ENCODE peak calls at places on chromosomes 13 and 19, in nine cellular contexts. One of them, this sample, is unnamed.

GRCh38 chr13:42876810-42877550 is 95.6 kb downstream of the FAM216B start:
- DNase-seq in fibroblast of pulmonary artery: peak
- DNase-seq in colonic mucosa: no peak
- DNase-seq in CD8-positive, alpha-beta memory T cell: no peak
- DNase-seq in astrocyte of the cerebellum: no peak
- DNase-seq in right lobe of liver: no peak
- DNase-seq in suprapubic skin: no peak
- DNase-seq in heart left ventricle: no peak
- DNase-seq in pancreas: no peak
- DNase-seq in this sample: peak

GRCh38 chr13:96998071-96998470 is 3.8 kb upstream of the OXGR1 start:
- DNase-seq in fibroblast of pulmonary artery: no peak
- DNase-seq in heart left ventricle: no peak
- DNase-seq in astrocyte of the cerebellum: no peak
- DNase-seq in colonic mucosa: no peak
- DNase-seq in CD8-positive, alpha-beta memory T cell: no peak
- DNase-seq in suprapubic skin: no peak
- DNase-seq in pancreas: no peak
- DNase-seq in right lobe of liver: no peak
- DNase-seq in this sample: no peak

GRCh38 chr19:16164222-16164890 is 9.0 kb downstream of the CIB3 start:
- DNase-seq in fibroblast of pulmonary artery: no peak
- DNase-seq in pancreas: no peak
- DNase-seq in suprapubic skin: no peak
- DNase-seq in heart left ventricle: no peak
- DNase-seq in astrocyte of the cerebellum: no peak
- DNase-seq in right lobe of liver: peak
- DNase-seq in colonic mucosa: no peak
- DNase-seq in CD8-positive, alpha-beta memory T cell: no peak
- DNase-seq in this sample: no peak

GRCh38 chr19:38255759-38256052 is 468 bp downstream of the PPP1R14A start:
- DNase-seq in CD8-positive, alpha-beta memory T cell: no peak
- DNase-seq in colonic mucosa: peak
- DNase-seq in astrocyte of the cerebellum: no peak
- DNase-seq in pancreas: no peak
- DNase-seq in right lobe of liver: no peak
- DNase-seq in suprapubic skin: no peak
- DNase-seq in fibroblast of pulmonary artery: no peak
- DNase-seq in heart left ventricle: peak
- DNase-seq in this sample: no peak

GRCh38 chr13:79445968-79446645 is 34.8 kb upstream of the NDFIP2 start:
- DNase-seq in right lobe of liver: no peak
- DNase-seq in suprapubic skin: no peak
- DNase-seq in heart left ventricle: no peak
- DNase-seq in pancreas: no peak
- DNase-seq in fibroblast of pulmonary artery: no peak
- DNase-seq in colonic mucosa: no peak
- DNase-seq in CD8-positive, alpha-beta memory T cell: no peak
- DNase-seq in astrocyte of the cerebellum: no peak
- DNase-seq in this sample: no peak

GRCh38 chr13:30868806-30869470 is 37.1 kb upstream of the MEDAG start:
- DNase-seq in suprapubic skin: no peak
- DNase-seq in fibroblast of pulmonary artery: no peak
- DNase-seq in heart left ventricle: no peak
- DNase-seq in astrocyte of the cerebellum: no peak
- DNase-seq in pancreas: no peak
- DNase-seq in right lobe of liver: no peak
- DNase-seq in colonic mucosa: no peak
- DNase-seq in CD8-positive, alpha-beta memory T cell: no peak
- DNase-seq in this sample: no peak

GRCh38 chr13:50387124-50387581 is 371.9 kb downstream of the KCNRG start:
- DNase-seq in heart left ventricle: peak
- DNase-seq in astrocyte of the cerebellum: no peak
- DNase-seq in pancreas: peak
- DNase-seq in fibroblast of pulmonary artery: peak
- DNase-seq in CD8-positive, alpha-beta memory T cell: peak
- DNase-seq in right lobe of liver: peak
- DNase-seq in colonic mucosa: peak
- DNase-seq in suprapubic skin: no peak
- DNase-seq in this sample: peak

GRCh38 chr19:2426661-2427322 is 594 bp downstream of the TIMM13 start:
- DNase-seq in right lobe of liver: peak
- DNase-seq in astrocyte of the cerebellum: no peak
- DNase-seq in colonic mucosa: peak
- DNase-seq in heart left ventricle: peak
- DNase-seq in suprapubic skin: no peak
- DNase-seq in fibroblast of pulmonary artery: peak
- DNase-seq in pancreas: peak
- DNase-seq in CD8-positive, alpha-beta memory T cell: no peak
- DNase-seq in this sample: peak

GRCh38 chr19:719636-720377 is 11.1 kb downstream of the PALM start:
- DNase-seq in heart left ventricle: no peak
- DNase-seq in right lobe of liver: no peak
- DNase-seq in suprapubic skin: no peak
- DNase-seq in fibroblast of pulmonary artery: no peak
- DNase-seq in colonic mucosa: no peak
- DNase-seq in CD8-positive, alpha-beta memory T cell: no peak
- DNase-seq in astrocyte of the cerebellum: no peak
- DNase-seq in pancreas: no peak
- DNase-seq in this sample: no peak

GRCh38 chr13:30576528-30576927 is 41.2 kb upstream of the USPL1 start:
- DNase-seq in astrocyte of the cerebellum: no peak
- DNase-seq in pancreas: no peak
- DNase-seq in heart left ventricle: peak
- DNase-seq in colonic mucosa: no peak
- DNase-seq in suprapubic skin: no peak
- DNase-seq in CD8-positive, alpha-beta memory T cell: peak
- DNase-seq in fibroblast of pulmonary artery: peak
- DNase-seq in right lobe of liver: peak
- DNase-seq in this sample: peak

GRCh38 chr19:6132482-6132881 is 3.0 kb upstream of the ACSBG2 start:
- DNase-seq in CD8-positive, alpha-beta memory T cell: no peak
- DNase-seq in suprapubic skin: no peak
- DNase-seq in colonic mucosa: no peak
- DNase-seq in fibroblast of pulmonary artery: no peak
- DNase-seq in astrocyte of the cerebellum: no peak
- DNase-seq in right lobe of liver: no peak
- DNase-seq in pancreas: no peak
- DNase-seq in heart left ventricle: no peak
- DNase-seq in this sample: no peak

DNA sequence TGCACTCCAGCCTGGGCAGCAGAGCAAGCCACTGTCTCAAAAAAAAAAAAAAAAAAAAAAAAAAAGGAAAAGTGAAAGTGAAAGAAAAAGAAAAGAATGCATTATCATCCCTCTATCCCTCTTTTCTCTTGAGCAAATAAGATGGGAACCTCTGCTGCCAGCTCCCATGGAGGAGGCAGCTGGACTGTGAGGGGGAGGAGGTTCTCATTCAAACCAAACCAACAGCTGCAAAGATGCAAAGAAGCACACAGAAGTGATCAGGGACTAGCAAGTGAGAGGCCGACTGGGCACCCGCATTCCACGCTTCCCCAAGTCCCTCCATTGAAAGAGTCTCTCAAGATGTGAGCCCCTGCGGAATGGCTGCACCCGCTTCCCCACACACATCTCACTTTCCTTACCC is 63.5 kb downstream of the TSHZ3 start:
- DNase-seq in fibroblast of pulmonary artery: peak
- DNase-seq in astrocyte of the cerebellum: peak
- DNase-seq in suprapubic skin: no peak
- DNase-seq in pancreas: no peak
- DNase-seq in heart left ventricle: no peak
- DNase-seq in CD8-positive, alpha-beta memory T cell: no peak
- DNase-seq in colonic mucosa: no peak
- DNase-seq in right lobe of liver: no peak
- DNase-seq in this sample: no peak
- H3K4me3 ChIP-seq in fibroblast of pulmonary artery: peak
- H3K4me3 ChIP-seq in astrocyte of the cerebellum: no peak
- H3K4me3 ChIP-seq in suprapubic skin: peak
- H3K4me3 ChIP-seq in pancreas: no peak
- H3K4me3 ChIP-seq in heart left ventricle: no peak
- H3K4me3 ChIP-seq in CD8-positive, alpha-beta memory T cell: no peak
- H3K4me3 ChIP-seq in colonic mucosa: no peak
- H3K4me3 ChIP-seq in right lobe of liver: no peak
- H3K4me3 ChIP-seq in this sample: no peak

GRCh38 chr19:11942843-11943108 is 17.9 kb downstream of the ZNF700 start:
- DNase-seq in suprapubic skin: no peak
- DNase-seq in right lobe of liver: no peak
- DNase-seq in astrocyte of the cerebellum: no peak
- DNase-seq in colonic mucosa: no peak
- DNase-seq in CD8-positive, alpha-beta memory T cell: no peak
- DNase-seq in pancreas: no peak
- DNase-seq in fibroblast of pulmonary artery: no peak
- DNase-seq in heart left ventricle: no peak
- DNase-seq in this sample: no peak
- H3K4me3 ChIP-seq in suprapubic skin: no peak
- H3K4me3 ChIP-seq in right lobe of liver: no peak
- H3K4me3 ChIP-seq in astrocyte of the cerebellum: no peak
- H3K4me3 ChIP-seq in colonic mucosa: no peak
- H3K4me3 ChIP-seq in CD8-positive, alpha-beta memory T cell: no peak
- H3K4me3 ChIP-seq in pancreas: no peak
- H3K4me3 ChIP-seq in fibroblast of pulmonary artery: no peak
- H3K4me3 ChIP-seq in heart left ventricle: no peak
- H3K4me3 ChIP-seq in this sample: no peak

GRCh38 chr19:13053238-13053637 is 49.4 kb downstream of the LYL1 start:
- DNase-seq in CD8-positive, alpha-beta memory T cell: no peak
- DNase-seq in fibroblast of pulmonary artery: peak
- DNase-seq in astrocyte of the cerebellum: no peak
- DNase-seq in suprapubic skin: no peak
- DNase-seq in colonic mucosa: no peak
- DNase-seq in heart left ventricle: no peak
- DNase-seq in right lobe of liver: no peak
- DNase-seq in pancreas: no peak
- DNase-seq in this sample: no peak

GRCh38 chr19:13051581-13052165 is 51.0 kb downstream of the LYL1 start:
- DNase-seq in right lobe of liver: no peak
- DNase-seq in astrocyte of the cerebellum: no peak
- DNase-seq in heart left ventricle: peak
- DNase-seq in fibroblast of pulmonary artery: peak
- DNase-seq in colonic mucosa: peak
- DNase-seq in CD8-positive, alpha-beta memory T cell: no peak
- DNase-seq in pancreas: peak
- DNase-seq in suprapubic skin: no peak
- DNase-seq in this sample: peak

GRCh38 chr19:13053761-13054604 is 48.7 kb downstream of the LYL1 start:
- DNase-seq in fibroblast of pulmonary artery: peak
- DNase-seq in astrocyte of the cerebellum: peak
- DNase-seq in right lobe of liver: peak
- DNase-seq in pancreas: peak
- DNase-seq in heart left ventricle: peak
- DNase-seq in colonic mucosa: peak
- DNase-seq in CD8-positive, alpha-beta memory T cell: no peak
- DNase-seq in suprapubic skin: peak
- DNase-seq in this sample: peak

GRCh38 chr19:13054605-13055212 is 47.9 kb downstream of the LYL1 start:
- DNase-seq in colonic mucosa: no peak
- DNase-seq in astrocyte of the cerebellum: no peak
- DNase-seq in CD8-positive, alpha-beta memory T cell: no peak
- DNase-seq in heart left ventricle: no peak
- DNase-seq in pancreas: no peak
- DNase-seq in suprapubic skin: no peak
- DNase-seq in right lobe of liver: no peak
- DNase-seq in fibroblast of pulmonary artery: no peak
- DNase-seq in this sample: no peak

DNA sequence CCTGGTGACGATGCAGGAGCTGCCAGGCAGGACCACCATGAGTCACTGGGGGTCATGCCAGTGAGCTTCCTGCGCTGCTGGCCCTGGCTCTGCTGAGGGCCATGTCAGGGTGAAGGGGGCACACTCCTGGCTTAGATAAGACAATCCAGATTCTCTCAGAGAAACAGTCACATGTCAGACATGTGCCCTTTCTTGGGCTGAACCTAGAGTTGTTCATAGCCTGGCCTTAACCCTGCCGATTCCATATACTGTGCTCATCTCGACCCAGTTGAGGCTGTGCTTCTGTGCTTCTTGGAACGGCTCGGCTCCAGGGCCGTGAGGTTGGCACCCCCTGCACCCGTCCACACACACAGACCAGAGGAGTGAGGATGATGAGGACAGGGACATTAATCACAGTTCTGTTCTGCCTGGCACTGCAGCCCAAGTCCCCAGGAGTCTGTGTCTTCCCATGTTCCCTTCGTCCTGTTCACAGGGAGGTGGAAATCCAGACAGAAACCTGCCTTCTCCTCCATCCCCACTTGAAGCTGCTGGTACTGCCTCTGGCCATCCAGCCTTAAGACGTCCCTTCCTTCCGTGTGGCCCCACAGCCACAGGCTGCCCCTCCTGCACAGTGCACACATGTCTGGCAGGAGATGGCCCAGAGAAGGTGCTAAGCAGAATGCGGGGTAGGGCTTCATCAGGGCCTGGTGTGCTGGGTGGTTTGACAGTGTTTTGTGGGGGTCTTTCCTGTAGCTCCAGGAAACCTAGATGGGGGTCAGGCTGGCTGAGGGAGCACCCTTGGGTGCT is 50.0 kb downstream of the LYL1 start:
- DNase-seq in fibroblast of pulmonary artery: no peak
- DNase-seq in suprapubic skin: no peak
- DNase-seq in pancreas: no peak
- DNase-seq in colonic mucosa: no peak
- DNase-seq in right lobe of liver: no peak
- DNase-seq in astrocyte of the cerebellum: no peak
- DNase-seq in heart left ventricle: no peak
- DNase-seq in CD8-positive, alpha-beta memory T cell: no peak
- DNase-seq in this sample: no peak
- H3K4me3 ChIP-seq in fibroblast of pulmonary artery: no peak
- H3K4me3 ChIP-seq in suprapubic skin: no peak
- H3K4me3 ChIP-seq in pancreas: no peak
- H3K4me3 ChIP-seq in colonic mucosa: no peak
- H3K4me3 ChIP-seq in right lobe of liver: no peak
- H3K4me3 ChIP-seq in astrocyte of the cerebellum: no peak
- H3K4me3 ChIP-seq in heart left ventricle: no peak
- H3K4me3 ChIP-seq in CD8-positive, alpha-beta memory T cell: no peak
- H3K4me3 ChIP-seq in this sample: no peak

GRCh38 chr19:12885749-12886706 is 973 bp downstream of the KLF1 start:
- DNase-seq in right lobe of liver: no peak
- DNase-seq in pancreas: no peak
- DNase-seq in heart left ventricle: no peak
- DNase-seq in suprapubic skin: no peak
- DNase-seq in astrocyte of the cerebellum: no peak
- DNase-seq in colonic mucosa: no peak
- DNase-seq in CD8-positive, alpha-beta memory T cell: no peak
- DNase-seq in fibroblast of pulmonary artery: no peak
- DNase-seq in this sample: no peak
- H3K4me3 ChIP-seq in right lobe of liver: peak
- H3K4me3 ChIP-seq in pancreas: peak
- H3K4me3 ChIP-seq in heart left ventricle: peak
- H3K4me3 ChIP-seq in suprapubic skin: peak
- H3K4me3 ChIP-seq in astrocyte of the cerebellum: peak
- H3K4me3 ChIP-seq in colonic mucosa: peak
- H3K4me3 ChIP-seq in CD8-positive, alpha-beta memory T cell: peak
- H3K4me3 ChIP-seq in fibroblast of pulmonary artery: peak
- H3K4me3 ChIP-seq in this sample: peak